ENCODE peak calls at places on chromosome 19, in four cellular contexts. Y is D341Med, G is left colon, P is epithelial cell of esophagus. U is an unnamed sample.

GRCh38 chr19:21328402-21328801 is 808 bp downstream of the ZNF708 start:
- DNase-seq in P (peak), G (no peak), Y (peak), U (no peak)

GRCh38 chr19:5667751-5668271 is 12.5 kb downstream of the MICOS13 start:
- DNase-seq in G (no peak), Y (no peak), P (no peak), U (no peak)

GRCh38 chr19:14476307-14476662 is 1.1 kb upstream of the PTGER1 start:
- DNase-seq in G (no peak), Y (no peak), P (no peak), U (no peak)

GRCh38 chr19:51127755-51128154 is 3.0 kb downstream of the SIGLEC9 start:
- DNase-seq in G (peak), Y (no peak), P (no peak), U (no peak)

GRCh38 chr19:38527466-38528136 is 90.2 kb downstream of the MAP4K1 start:
- DNase-seq in Y (no peak), G (no peak), P (no peak), U (no peak)

GRCh38 chr19:35860436-35860817 is 3.7 kb downstream of the KIRREL2 start:
- DNase-seq in P (no peak), Y (no peak), G (no peak), U (no peak)

GRCh38 chr19:9943744-9944143 is 7.4 kb upstream of the OLFM2 start:
- DNase-seq in G (no peak), P (no peak), Y (no peak), U (no peak)

GRCh38 chr19:47110521-47111080 is 3.0 kb downstream of the ZC3H4 start:
- DNase-seq in Y (no peak), G (no peak), P (no peak), U (peak)